ENCODE peak calls at places on chromosomes 12 and 14, in seven cellular contexts. B is AG04450, R is psoas muscle, Y is lower leg skin, S is HFFc6, L is epithelial cell of esophagus, O is MM.1S. A is an unnamed sample.

GRCh38 chr12:91617830-91618229 is 435.2 kb upstream of the DCN start:
- DNase-seq in S (no peak), Y (no peak), L (peak), R (no peak), B (no peak), O (no peak), A (no peak)

GRCh38 chr12:106657499-106657898 is 74.7 kb downstream of the RFX4 start:
- DNase-seq in R (no peak), Y (no peak), O (no peak), S (no peak), L (no peak), B (no peak), A (no peak)

GRCh38 chr14:60655114-60655897 is 6.0 kb upstream of the SIX1 start:
- DNase-seq in B (no peak), S (no peak), O (no peak), R (no peak), Y (no peak), L (no peak), A (no peak)

GRCh38 chr12:75985566-75985965 is 46.0 kb downstream of the PHLDA1 start:
- DNase-seq in L (no peak), Y (no peak), O (no peak), S (no peak), R (no peak), B (no peak), A (no peak)

GRCh38 chr12:50825372-50825838 is 17.3 kb upstream of the TMPRSS12 start:
- DNase-seq in S (peak), R (no peak), B (peak), L (peak), O (peak), Y (no peak), A (peak)

GRCh38 chr12:33026791-33027190 is 130.2 kb upstream of the PKP2 start:
- DNase-seq in O (no peak), Y (no peak), B (no peak), R (no peak), S (no peak), L (no peak), A (no peak)

GRCh38 chr12:109738878-109739665 is 25.4 kb downstream of the FAM222A start:
- DNase-seq in R (peak), Y (no peak), S (peak), L (no peak), B (no peak), O (no peak), A (peak)

GRCh38 chr12:130977046-130977758 is 23.5 kb downstream of the ADGRD1 start:
- DNase-seq in R (no peak), L (no peak), Y (no peak), S (no peak), O (no peak), B (no peak), A (no peak)

GRCh38 chr12:96497800-96498199 is 8.4 kb downstream of the CFAP54 start:
- DNase-seq in R (no peak), Y (no peak), L (no peak), O (no peak), S (no peak), B (no peak), A (peak)

GRCh38 chr12:25988505-25988904 is 30.0 kb downstream of the RASSF8 start:
- DNase-seq in L (no peak), R (no peak), Y (no peak), O (no peak), B (no peak), S (no peak), A (no peak)

GRCh38 chr14:96038920-96039632 is at the start of gene C14orf132:
- DNase-seq in L (peak), B (no peak), Y (peak), O (peak), R (peak), S (peak), A (peak)

GRCh38 chr12:64610660-64611429 is 550 bp downstream of the RASSF3 start:
- DNase-seq in O (peak), B (no peak), R (peak), S (peak), L (peak), Y (peak), A (peak)

GRCh38 chr12:72230589-72230988 is 41.6 kb upstream of the TRHDE start:
- DNase-seq in R (no peak), O (no peak), L (no peak), S (peak), Y (no peak), B (peak), A (peak)

DNA sequence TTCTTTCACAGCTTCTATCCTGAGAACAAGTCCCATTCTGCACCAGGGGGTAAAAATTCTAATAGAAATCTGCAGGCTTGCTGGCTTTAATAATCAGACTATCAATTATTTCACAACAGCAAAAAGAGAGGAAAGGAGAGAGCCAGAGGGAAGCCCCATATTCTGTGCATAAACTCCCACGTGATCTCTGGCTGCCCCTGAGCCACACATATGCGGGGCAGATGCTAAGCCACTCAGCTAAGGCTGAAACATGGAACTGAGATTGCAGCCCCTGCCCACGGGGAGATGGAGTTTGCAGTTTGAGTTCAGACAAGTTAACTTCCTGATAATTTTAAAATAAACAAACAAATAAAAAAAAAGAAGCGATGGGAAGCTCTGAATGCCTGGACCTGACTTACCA is 254.3 kb upstream of the CCDC196 start:
- DNase-seq in L (no peak), O (no peak), Y (no peak), S (no peak), R (no peak), B (no peak), A (no peak)
- TF ChIP-seq CTCF in L (no peak), O (no peak), Y (no peak), S (no peak), R (no peak), B (no peak), A (no peak)

DNA sequence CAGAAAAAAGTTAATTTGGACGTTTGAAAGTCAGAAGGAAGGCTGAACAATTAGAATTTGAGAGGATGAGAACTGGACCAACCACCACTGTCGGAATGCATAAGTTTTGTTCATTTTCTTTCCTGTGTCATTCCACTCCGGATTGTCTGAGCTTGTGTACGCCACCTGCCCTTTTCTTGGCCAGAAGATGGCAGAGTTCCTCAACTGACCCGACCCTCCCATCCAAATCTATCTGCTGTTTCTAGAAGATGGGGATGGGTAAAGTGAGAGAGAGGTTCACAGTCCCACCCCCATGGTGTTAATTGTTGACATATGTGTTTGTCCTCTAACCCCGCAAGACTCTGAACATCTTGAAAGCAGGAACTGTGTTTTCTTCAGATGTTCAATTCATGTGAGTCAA is 388.0 kb downstream of the VRK1 start:
- DNase-seq in Y (no peak), R (no peak), L (peak), S (no peak), O (no peak), B (no peak), A (peak)
- TF ChIP-seq CTCF in Y (no peak), R (no peak), L (peak), S (peak), O (peak), B (no peak), A (no peak)

GRCh38 chr12:87667378-87667777 is 361.8 kb downstream of the C12orf50 start:
- DNase-seq in O (peak), R (no peak), S (no peak), B (no peak), L (peak), Y (no peak), A (peak)
- TF ChIP-seq CTCF in O (peak), R (no peak), S (no peak), B (peak), L (peak), Y (no peak), A (no peak)

GRCh38 chr12:122159879-122160278 is 14.1 kb downstream of the IL31 start:
- DNase-seq in L (no peak), S (no peak), R (no peak), Y (no peak), O (no peak), B (no peak), A (no peak)
- TF ChIP-seq CTCF in L (no peak), S (peak), R (no peak), Y (no peak), O (no peak), B (no peak), A (no peak)

GRCh38 chr12:43282106-43282505 is 269.9 kb downstream of the ADAMTS20 start:
- DNase-seq in L (peak), B (no peak), Y (no peak), S (peak), O (peak), R (no peak), A (peak)
- TF ChIP-seq CTCF in L (peak), B (peak), Y (no peak), S (peak), O (peak), R (peak), A (no peak)

DNA sequence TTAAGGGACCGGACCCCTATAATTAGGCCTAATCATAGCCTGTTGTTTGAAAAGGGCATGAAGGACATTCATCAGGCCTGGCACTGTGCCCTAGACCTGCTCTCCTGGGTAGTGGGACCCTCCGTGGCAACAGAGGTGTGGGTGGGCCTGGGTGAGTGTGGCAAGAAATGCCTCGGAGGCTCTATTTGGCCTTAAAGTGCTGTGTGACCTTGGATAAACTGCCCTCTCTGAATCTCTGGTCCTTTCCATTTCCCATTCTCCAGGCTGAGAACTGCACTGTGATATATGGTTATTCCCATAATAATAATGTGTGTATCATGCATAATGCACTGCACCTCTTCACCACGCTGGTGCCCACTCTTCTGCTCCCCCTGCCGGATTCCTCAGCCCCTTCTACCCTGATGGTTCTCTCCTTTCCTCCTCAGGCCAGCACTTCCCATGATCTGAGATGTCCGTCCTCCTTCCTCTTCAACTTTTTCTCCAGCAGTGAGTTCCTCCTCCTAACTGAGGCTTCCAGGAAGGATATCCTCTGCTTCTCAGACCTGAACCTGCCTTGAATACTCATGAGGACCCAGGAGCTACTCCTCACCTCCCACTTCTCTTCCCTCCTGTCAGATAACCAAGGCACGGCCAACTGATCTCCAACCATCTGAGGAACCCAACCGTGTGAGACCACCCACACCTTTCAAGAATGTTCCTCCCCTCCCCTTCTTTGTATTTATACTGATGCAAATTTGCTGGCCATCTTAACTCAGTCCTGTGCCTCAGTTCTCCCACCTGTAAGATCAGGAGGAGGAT is 111.0 kb upstream of the PZP start:
- DNase-seq in B (no peak), L (no peak), Y (no peak), R (no peak), S (no peak), O (no peak), A (no peak)
- TF ChIP-seq CTCF in B (no peak), L (no peak), Y (no peak), R (no peak), S (no peak), O (peak), A (peak)

DNA sequence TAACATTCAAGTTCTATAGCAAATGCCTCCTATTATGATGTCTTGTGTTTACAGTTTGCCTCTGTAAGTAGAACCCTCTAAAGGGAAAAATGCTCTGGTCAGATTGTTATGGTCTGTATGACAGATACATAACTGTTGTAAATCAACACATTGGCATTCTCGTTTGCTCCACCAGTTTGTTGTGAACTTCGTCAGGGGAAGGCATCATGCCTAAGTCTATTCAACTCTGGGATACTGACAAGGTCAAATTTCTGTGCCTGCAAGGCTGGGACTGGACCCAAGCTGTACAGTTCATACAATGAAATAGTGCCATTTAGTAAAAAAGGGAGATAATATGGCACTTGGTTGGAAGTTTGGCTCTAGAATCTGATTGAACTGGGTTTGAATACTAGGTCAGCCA is 392.3 kb downstream of the RAD51B start:
- DNase-seq in S (no peak), B (no peak), O (no peak), L (no peak), Y (no peak), R (no peak), A (peak)
- TF ChIP-seq CTCF in S (no peak), B (no peak), O (no peak), L (no peak), Y (no peak), R (no peak), A (no peak)